ENCODE peak calls at places on chromosomes 12 and 14, in six cellular contexts. One of them, this sample, is unnamed.

GRCh38 chr12:107379852-107380567 is 286.7 kb upstream of the CRY1 start:
- DNase-seq in Panc1: no peak
- DNase-seq in GM12878: no peak
- DNase-seq in K562: no peak
- DNase-seq in SK-N-SH: no peak
- DNase-seq in HCT116: peak
- DNase-seq in this sample: peak

GRCh38 chr12:79927772-79928474 is 7.0 kb downstream of the PPP1R12A start:
- DNase-seq in HCT116: no peak
- DNase-seq in GM12878: peak
- DNase-seq in K562: no peak
- DNase-seq in SK-N-SH: no peak
- DNase-seq in Panc1: no peak
- DNase-seq in this sample: no peak

GRCh38 chr14:100440207-100440631 is 117.1 kb downstream of the SLC25A47 start:
- DNase-seq in SK-N-SH: peak
- DNase-seq in GM12878: no peak
- DNase-seq in HCT116: no peak
- DNase-seq in K562: peak
- DNase-seq in Panc1: peak
- DNase-seq in this sample: peak

GRCh38 chr12:125081427-125081826 is 16.2 kb downstream of the AACS start:
- DNase-seq in K562: no peak
- DNase-seq in HCT116: no peak
- DNase-seq in SK-N-SH: no peak
- DNase-seq in Panc1: no peak
- DNase-seq in GM12878: no peak
- DNase-seq in this sample: no peak

GRCh38 chr14:72515779-72516770 is 377.8 kb downstream of the DPF3 start:
- DNase-seq in K562: no peak
- DNase-seq in GM12878: no peak
- DNase-seq in Panc1: no peak
- DNase-seq in SK-N-SH: no peak
- DNase-seq in HCT116: no peak
- DNase-seq in this sample: no peak

GRCh38 chr14:68657300-68658028 is 135.4 kb downstream of the ZFP36L1 start:
- DNase-seq in K562: no peak
- DNase-seq in SK-N-SH: no peak
- DNase-seq in GM12878: no peak
- DNase-seq in Panc1: no peak
- DNase-seq in HCT116: no peak
- DNase-seq in this sample: no peak

GRCh38 chr12:107332726-107333125 is 239.4 kb upstream of the CRY1 start:
- DNase-seq in Panc1: no peak
- DNase-seq in K562: no peak
- DNase-seq in GM12878: no peak
- DNase-seq in HCT116: no peak
- DNase-seq in SK-N-SH: no peak
- DNase-seq in this sample: no peak

GRCh38 chr12:220946-221550 is 7.1 kb upstream of the SLC6A12 start:
- DNase-seq in GM12878: no peak
- DNase-seq in HCT116: no peak
- DNase-seq in SK-N-SH: no peak
- DNase-seq in K562: no peak
- DNase-seq in Panc1: no peak
- DNase-seq in this sample: no peak

GRCh38 chr12:24901975-24902461 is 46.9 kb downstream of the BCAT1 start:
- DNase-seq in Panc1: no peak
- DNase-seq in HCT116: no peak
- DNase-seq in K562: no peak
- DNase-seq in GM12878: no peak
- DNase-seq in SK-N-SH: no peak
- DNase-seq in this sample: no peak

GRCh38 chr12:24903305-24904088 is 45.4 kb downstream of the BCAT1 start:
- DNase-seq in SK-N-SH: no peak
- DNase-seq in Panc1: no peak
- DNase-seq in GM12878: no peak
- DNase-seq in K562: no peak
- DNase-seq in HCT116: no peak
- DNase-seq in this sample: no peak

GRCh38 chr12:24905431-24905830 is 43.5 kb downstream of the BCAT1 start:
- DNase-seq in SK-N-SH: no peak
- DNase-seq in Panc1: no peak
- DNase-seq in K562: no peak
- DNase-seq in HCT116: no peak
- DNase-seq in GM12878: no peak
- DNase-seq in this sample: no peak

GRCh38 chr12:24904871-24905270 is 44.0 kb downstream of the BCAT1 start:
- DNase-seq in SK-N-SH: no peak
- DNase-seq in GM12878: no peak
- DNase-seq in HCT116: no peak
- DNase-seq in Panc1: no peak
- DNase-seq in K562: no peak
- DNase-seq in this sample: no peak

GRCh38 chr12:24902521-24903304 is 46.2 kb downstream of the BCAT1 start:
- DNase-seq in HCT116: no peak
- DNase-seq in Panc1: no peak
- DNase-seq in GM12878: no peak
- DNase-seq in SK-N-SH: no peak
- DNase-seq in K562: no peak
- DNase-seq in this sample: no peak
- TF ChIP-seq POLR2AphosphoS5 in HCT116: no peak
- TF ChIP-seq POLR2AphosphoS5 in Panc1: no peak
- TF ChIP-seq POLR2AphosphoS5 in GM12878: no peak
- TF ChIP-seq POLR2AphosphoS5 in SK-N-SH: no peak
- TF ChIP-seq POLR2AphosphoS5 in K562: no peak
- TF ChIP-seq POLR2AphosphoS5 in this sample: no peak

GRCh38 chr12:72889791-72890190 is 617.6 kb downstream of the TRHDE start:
- DNase-seq in Panc1: no peak
- DNase-seq in GM12878: no peak
- DNase-seq in SK-N-SH: no peak
- DNase-seq in K562: no peak
- DNase-seq in HCT116: no peak
- DNase-seq in this sample: no peak
- TF ChIP-seq SIN3A in Panc1: no peak
- TF ChIP-seq SIN3A in GM12878: no peak
- TF ChIP-seq SIN3A in SK-N-SH: no peak
- TF ChIP-seq SIN3A in K562: no peak
- TF ChIP-seq SIN3A in HCT116: no peak
- TF ChIP-seq SIN3A in this sample: no peak

GRCh38 chr12:47757360-47757839 is 1.3 kb downstream of the RAPGEF3 start:
- DNase-seq in Panc1: no peak
- DNase-seq in HCT116: no peak
- DNase-seq in SK-N-SH: no peak
- DNase-seq in K562: no peak
- DNase-seq in GM12878: no peak
- DNase-seq in this sample: no peak

GRCh38 chr12:47755655-47756562 is 2.8 kb downstream of the RAPGEF3 start:
- DNase-seq in K562: no peak
- DNase-seq in HCT116: no peak
- DNase-seq in SK-N-SH: no peak
- DNase-seq in GM12878: peak
- DNase-seq in Panc1: no peak
- DNase-seq in this sample: no peak

GRCh38 chr12:47758834-47759690 is at the start of gene RAPGEF3:
- DNase-seq in K562: peak
- DNase-seq in SK-N-SH: peak
- DNase-seq in HCT116: no peak
- DNase-seq in Panc1: no peak
- DNase-seq in GM12878: no peak
- DNase-seq in this sample: peak

GRCh38 chr12:47758584-47758833 is 171 bp downstream of the RAPGEF3 start:
- DNase-seq in SK-N-SH: no peak
- DNase-seq in GM12878: no peak
- DNase-seq in Panc1: no peak
- DNase-seq in HCT116: no peak
- DNase-seq in K562: no peak
- DNase-seq in this sample: no peak

GRCh38 chr12:47757840-47758583 is 668 bp downstream of the RAPGEF3 start:
- DNase-seq in HCT116: no peak
- DNase-seq in SK-N-SH: no peak
- DNase-seq in Panc1: no peak
- DNase-seq in GM12878: no peak
- DNase-seq in K562: no peak
- DNase-seq in this sample: no peak
- TF ChIP-seq POLR2AphosphoS5 in HCT116: no peak
- TF ChIP-seq POLR2AphosphoS5 in SK-N-SH: no peak
- TF ChIP-seq POLR2AphosphoS5 in Panc1: no peak
- TF ChIP-seq POLR2AphosphoS5 in GM12878: no peak
- TF ChIP-seq POLR2AphosphoS5 in K562: no peak
- TF ChIP-seq POLR2AphosphoS5 in this sample: no peak

DNA sequence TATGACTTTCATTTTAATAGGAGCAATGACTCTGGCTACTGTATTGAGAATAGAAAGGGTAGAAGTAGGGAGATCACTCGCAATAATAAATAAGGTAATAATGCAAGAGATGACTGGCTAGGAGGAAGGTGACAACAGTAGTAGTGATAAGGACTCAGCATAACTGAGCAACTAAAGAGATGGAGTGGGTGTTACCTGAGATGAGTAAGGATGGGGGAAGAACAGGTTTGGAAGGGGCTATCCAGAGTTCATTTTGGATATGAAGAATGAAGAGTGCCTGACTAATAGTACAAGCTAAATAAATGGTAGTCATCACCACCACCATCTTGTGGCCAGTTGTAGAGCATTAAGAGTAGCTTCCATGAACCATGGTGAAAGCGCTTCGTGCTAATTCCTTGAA is 101.1 kb downstream of the RPS6KA5 start:
- DNase-seq in HCT116: no peak
- DNase-seq in Panc1: no peak
- DNase-seq in GM12878: no peak
- DNase-seq in K562: no peak
- DNase-seq in SK-N-SH: no peak
- DNase-seq in this sample: no peak
- TF ChIP-seq SIN3A in HCT116: no peak
- TF ChIP-seq SIN3A in Panc1: no peak
- TF ChIP-seq SIN3A in GM12878: no peak
- TF ChIP-seq SIN3A in K562: no peak
- TF ChIP-seq SIN3A in SK-N-SH: no peak
- TF ChIP-seq SIN3A in this sample: no peak

GRCh38 chr12:104455594-104456416 is 943 bp upstream of the CHST11 start:
- DNase-seq in SK-N-SH: no peak
- DNase-seq in K562: no peak
- DNase-seq in GM12878: no peak
- DNase-seq in HCT116: no peak
- DNase-seq in Panc1: no peak
- DNase-seq in this sample: no peak

GRCh38 chr12:104457746-104458644 is 1.2 kb downstream of the CHST11 start:
- DNase-seq in SK-N-SH: peak
- DNase-seq in K562: peak
- DNase-seq in GM12878: no peak
- DNase-seq in Panc1: no peak
- DNase-seq in HCT116: no peak
- DNase-seq in this sample: no peak

GRCh38 chr12:104454997-104455396 is 1.8 kb upstream of the CHST11 start:
- DNase-seq in K562: no peak
- DNase-seq in GM12878: no peak
- DNase-seq in Panc1: no peak
- DNase-seq in SK-N-SH: no peak
- DNase-seq in HCT116: peak
- DNase-seq in this sample: no peak

GRCh38 chr12:104456950-104457745 is 400 bp downstream of the CHST11 start:
- DNase-seq in GM12878: no peak
- DNase-seq in K562: peak
- DNase-seq in HCT116: no peak
- DNase-seq in Panc1: no peak
- DNase-seq in SK-N-SH: peak
- DNase-seq in this sample: no peak

DNA sequence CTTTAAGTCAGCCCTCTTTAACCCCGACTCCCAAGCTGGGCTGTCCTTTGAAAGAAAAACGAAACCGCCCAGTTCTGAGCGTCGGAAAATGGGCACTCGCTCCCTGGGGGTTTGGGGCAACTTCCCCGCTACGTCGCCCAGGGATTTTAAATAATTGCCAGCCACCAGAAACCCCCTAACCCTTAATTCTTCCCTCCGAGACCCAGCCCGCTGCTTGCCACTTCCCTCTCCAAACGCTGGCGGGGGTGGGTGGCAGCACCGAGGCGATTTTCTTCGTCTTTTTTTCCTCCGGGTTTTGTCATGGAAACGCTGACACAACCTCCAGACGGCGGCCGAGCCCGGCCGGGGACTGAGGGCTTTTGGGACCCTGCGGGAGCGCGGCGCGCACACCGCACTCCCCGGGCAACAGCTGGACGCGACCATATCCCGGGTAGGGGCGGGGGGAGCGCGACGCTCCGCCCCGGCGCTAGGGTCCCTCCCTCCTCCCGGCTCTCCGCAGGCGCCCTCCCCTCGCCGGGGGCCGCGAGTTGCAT is at the start of gene CHST11:
- DNase-seq in SK-N-SH: peak
- DNase-seq in HCT116: peak
- DNase-seq in GM12878: no peak
- DNase-seq in Panc1: no peak
- DNase-seq in K562: peak
- DNase-seq in this sample: no peak
- TF ChIP-seq POLR2AphosphoS5 in SK-N-SH: no peak
- TF ChIP-seq POLR2AphosphoS5 in HCT116: peak
- TF ChIP-seq POLR2AphosphoS5 in GM12878: no peak
- TF ChIP-seq POLR2AphosphoS5 in Panc1: no peak
- TF ChIP-seq POLR2AphosphoS5 in K562: no peak
- TF ChIP-seq POLR2AphosphoS5 in this sample: no peak

GRCh38 chr12:48018618-48018995 is 14.3 kb upstream of the COL2A1 start:
- DNase-seq in SK-N-SH: no peak
- DNase-seq in GM12878: no peak
- DNase-seq in K562: no peak
- DNase-seq in Panc1: no peak
- DNase-seq in HCT116: no peak
- DNase-seq in this sample: no peak

GRCh38 chr12:48017921-48018617 is 13.8 kb upstream of the COL2A1 start:
- DNase-seq in HCT116: no peak
- DNase-seq in Panc1: no peak
- DNase-seq in K562: no peak
- DNase-seq in GM12878: no peak
- DNase-seq in SK-N-SH: no peak
- DNase-seq in this sample: no peak

GRCh38 chr12:48016373-48017020 is 12.2 kb upstream of the COL2A1 start:
- DNase-seq in Panc1: no peak
- DNase-seq in HCT116: no peak
- DNase-seq in GM12878: no peak
- DNase-seq in SK-N-SH: no peak
- DNase-seq in K562: no peak
- DNase-seq in this sample: no peak

GRCh38 chr12:48015954-48016353 is 11.7 kb upstream of the COL2A1 start:
- DNase-seq in HCT116: no peak
- DNase-seq in GM12878: no peak
- DNase-seq in SK-N-SH: no peak
- DNase-seq in Panc1: no peak
- DNase-seq in K562: no peak
- DNase-seq in this sample: no peak

DNA sequence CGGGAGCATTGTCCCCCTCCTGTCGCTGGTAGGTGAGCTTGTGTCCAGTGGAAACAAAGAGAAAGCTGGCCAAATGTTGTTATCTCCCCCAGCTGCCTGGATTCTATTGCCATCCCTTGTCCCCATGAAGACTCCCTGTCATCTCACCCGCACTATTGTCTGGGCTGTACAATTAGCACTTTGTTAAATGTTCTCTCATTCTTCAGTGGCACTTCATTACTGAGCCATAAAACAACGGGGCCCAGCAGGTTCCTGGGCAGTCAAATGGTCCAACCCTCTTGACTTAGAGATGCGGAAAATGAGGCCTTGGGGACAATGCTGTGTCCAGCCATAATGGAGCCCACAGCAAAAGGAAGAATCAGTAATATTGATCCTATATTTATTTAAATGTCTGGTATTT is 13.2 kb upstream of the COL2A1 start:
- DNase-seq in GM12878: no peak
- DNase-seq in Panc1: no peak
- DNase-seq in SK-N-SH: no peak
- DNase-seq in K562: no peak
- DNase-seq in HCT116: no peak
- DNase-seq in this sample: no peak
- TF ChIP-seq SIN3A in GM12878: no peak
- TF ChIP-seq SIN3A in Panc1: no peak
- TF ChIP-seq SIN3A in SK-N-SH: no peak
- TF ChIP-seq SIN3A in K562: no peak
- TF ChIP-seq SIN3A in HCT116: no peak
- TF ChIP-seq SIN3A in this sample: no peak